ENCODE peak calls at places on chromosomes 12 and 14, in four cellular contexts. One of them, this sample, is unnamed.

GRCh38 chr14:46250113-46250703 is 401.4 kb downstream of the RPL10L start:
- DNase-seq in stomach: no peak
- DNase-seq in suprapubic skin: no peak
- DNase-seq in K562: peak
- DNase-seq in this sample: no peak

GRCh38 chr14:102071283-102071998 is 15.4 kb downstream of the HSP90AA1 start:
- DNase-seq in stomach: no peak
- DNase-seq in suprapubic skin: no peak
- DNase-seq in K562: no peak
- DNase-seq in this sample: no peak

GRCh38 chr12:124109760-124110159 is 136.7 kb downstream of the ZNF664 start:
- DNase-seq in stomach: peak
- DNase-seq in suprapubic skin: no peak
- DNase-seq in K562: peak
- DNase-seq in this sample: no peak

GRCh38 chr14:37830271-37830670 is 234.8 kb downstream of the TTC6 start:
- DNase-seq in stomach: no peak
- DNase-seq in suprapubic skin: no peak
- DNase-seq in K562: no peak
- DNase-seq in this sample: no peak

GRCh38 chr12:77007476-77007875 is 57.9 kb downstream of the E2F7 start:
- DNase-seq in stomach: no peak
- DNase-seq in suprapubic skin: no peak
- DNase-seq in K562: no peak
- DNase-seq in this sample: no peak

GRCh38 chr12:111227476-111228420 is 141.1 kb downstream of the PHETA1 start:
- DNase-seq in stomach: no peak
- DNase-seq in suprapubic skin: no peak
- DNase-seq in K562: no peak
- DNase-seq in this sample: no peak

GRCh38 chr14:36513451-36514277 is 6.4 kb downstream of the NKX2-1 start:
- DNase-seq in stomach: no peak
- DNase-seq in suprapubic skin: no peak
- DNase-seq in K562: no peak
- DNase-seq in this sample: peak

GRCh38 chr14:80388980-80389711 is 177.8 kb upstream of the DIO2 start:
- DNase-seq in stomach: no peak
- DNase-seq in suprapubic skin: no peak
- DNase-seq in K562: no peak
- DNase-seq in this sample: no peak

GRCh38 chr12:34354239-34355200 is 332.2 kb downstream of the ALG10 start:
- DNase-seq in stomach: no peak
- DNase-seq in suprapubic skin: no peak
- DNase-seq in K562: no peak
- DNase-seq in this sample: no peak

DNA sequence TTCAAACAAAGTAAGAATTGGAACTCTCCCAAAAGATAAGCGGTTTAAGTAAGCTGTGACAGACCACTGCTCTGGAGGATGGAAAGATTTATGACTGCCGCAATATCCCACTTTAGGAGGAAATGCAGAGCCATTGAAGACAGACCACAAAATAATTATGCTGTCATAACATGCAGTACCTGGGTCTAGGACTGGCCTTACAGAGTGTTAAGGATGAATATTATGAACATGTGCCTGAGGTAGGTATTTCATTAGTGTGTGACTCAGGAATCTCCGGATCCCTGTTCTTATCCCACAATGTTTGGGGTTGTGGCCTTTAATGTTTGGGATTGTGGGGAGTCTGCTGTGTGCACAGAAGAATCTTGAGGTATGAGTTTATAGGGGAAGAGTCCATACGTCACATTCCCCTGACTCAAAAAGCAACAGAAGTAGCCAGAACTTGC is 114.9 kb downstream of the SAMD4A start:
- DNase-seq in stomach: no peak
- DNase-seq in suprapubic skin: no peak
- DNase-seq in K562: peak
- DNase-seq in this sample: no peak
- TF ChIP-seq EP300 in stomach: no peak
- TF ChIP-seq EP300 in suprapubic skin: no peak
- TF ChIP-seq EP300 in K562: peak
- TF ChIP-seq EP300 in this sample: no peak

GRCh38 chr12:1888923-1889322 is 29.5 kb downstream of the CACNA2D4 start:
- DNase-seq in stomach: no peak
- DNase-seq in suprapubic skin: no peak
- DNase-seq in K562: no peak
- DNase-seq in this sample: no peak
- TF ChIP-seq POLR2A in stomach: no peak
- TF ChIP-seq POLR2A in suprapubic skin: no peak
- TF ChIP-seq POLR2A in K562: no peak
- TF ChIP-seq POLR2A in this sample: no peak

DNA sequence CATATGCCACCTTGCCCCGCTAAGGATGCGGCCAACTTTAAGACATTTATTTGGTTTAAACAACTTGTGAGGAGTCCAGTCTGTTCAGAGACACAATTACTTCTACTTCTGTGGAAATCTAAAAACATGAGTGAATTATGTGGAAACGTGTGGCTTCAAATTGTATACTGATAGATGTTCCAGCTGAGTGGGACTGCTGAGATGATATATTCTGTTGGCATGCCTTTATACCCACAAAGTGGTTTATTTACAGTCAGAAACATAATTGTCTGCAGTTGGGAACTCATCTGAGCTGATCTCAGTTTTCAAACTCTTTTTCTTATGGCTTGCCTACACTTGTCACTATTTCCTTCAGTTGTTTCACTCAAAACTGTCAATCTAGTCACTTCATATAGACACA is 67.8 kb downstream of the FLRT2 start:
- DNase-seq in stomach: no peak
- DNase-seq in suprapubic skin: no peak
- DNase-seq in K562: no peak
- DNase-seq in this sample: no peak
- TF ChIP-seq EP300 in stomach: no peak
- TF ChIP-seq EP300 in suprapubic skin: no peak
- TF ChIP-seq EP300 in K562: no peak
- TF ChIP-seq EP300 in this sample: no peak

DNA sequence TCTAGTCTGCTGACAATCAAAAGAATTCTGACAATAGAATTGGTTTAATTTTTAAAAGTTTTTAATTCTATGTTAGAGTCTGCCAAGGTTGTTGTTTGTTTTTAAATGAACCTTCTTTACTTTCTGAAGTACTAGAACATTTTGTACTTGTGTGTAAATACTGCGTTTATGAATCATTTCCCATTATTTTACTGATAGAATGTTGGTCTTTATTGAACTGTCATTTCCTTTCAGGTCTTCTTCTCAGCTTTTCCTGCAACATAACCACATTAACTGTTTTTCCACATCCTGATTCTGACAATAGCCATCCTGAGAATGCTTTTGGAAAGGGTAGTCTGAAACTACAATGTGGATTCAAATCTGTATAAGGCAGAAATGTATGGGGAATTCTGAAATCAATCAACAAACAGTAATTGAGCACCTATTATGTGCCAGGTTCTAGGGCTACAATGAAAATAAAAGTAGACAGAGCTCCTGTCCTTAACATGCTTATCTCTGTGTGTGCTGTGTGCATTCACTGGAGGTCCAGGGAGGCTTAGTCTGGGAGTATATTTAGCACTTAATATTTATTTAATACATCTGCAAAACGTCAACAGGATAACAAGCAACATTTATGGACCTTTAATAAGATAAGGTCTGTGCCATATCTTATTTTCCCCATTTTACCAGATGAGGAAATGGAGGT is 73.1 kb upstream of the SLC38A2 start:
- DNase-seq in stomach: no peak
- DNase-seq in suprapubic skin: no peak
- DNase-seq in K562: no peak
- DNase-seq in this sample: no peak
- TF ChIP-seq POLR2A in stomach: no peak
- TF ChIP-seq POLR2A in suprapubic skin: no peak
- TF ChIP-seq POLR2A in K562: no peak
- TF ChIP-seq POLR2A in this sample: no peak

This sample was measured in upper lobe of left lung.